ENCODE peak calls at places on chromosomes 5 and 9, in ten cellular contexts. Z, X, L, R, Y, V, O, H, T and J are unnamed samples.

GRCh38 chr9:91342575-91342974 is 19.1 kb downstream of the AUH start:
- DNase-seq in Z (no peak), X (no peak), L (no peak), R (no peak), Y (no peak), V (no peak), O (no peak), H (no peak), T (no peak), J (no peak)

GRCh38 chr9:136438548-136438908 is 1.1 kb downstream of the INPP5E start:
- DNase-seq in Z (no peak), X (no peak), L (no peak), R (no peak), Y (no peak), V (no peak), O (peak; percentile 7), H (no peak), T (no peak), J (no peak)

GRCh38 chr9:71025728-71026127 is 95.7 kb downstream of the TRPM3 start:
- DNase-seq in Z (no peak), X (no peak), L (no peak), R (no peak), Y (no peak), V (no peak), O (no peak), H (no peak), T (no peak), J (no peak)

GRCh38 chr5:7927466-7928375 is 58.8 kb downstream of the MTRR start:
- DNase-seq in Z (no peak), X (no peak), L (no peak), R (no peak), Y (no peak), V (no peak), O (peak; percentile 64), H (no peak), T (no peak), J (no peak)

GRCh38 chr5:171757853-171758535 is 27.6 kb upstream of the SMIM23 start:
- DNase-seq in Z (no peak), X (no peak), L (no peak), R (no peak), Y (no peak), V (no peak), O (peak; percentile 99), H (no peak), T (no peak), J (no peak)

GRCh38 chr9:136086213-136086881 is 8.7 kb downstream of the NACC2 start:
- DNase-seq in Z (no peak), X (no peak), L (no peak), R (no peak), Y (peak; percentile 23), V (no peak), O (no peak), H (no peak), T (peak; percentile 57), J (no peak)

GRCh38 chr5:94039101-94039500 is 297.7 kb upstream of the POU5F2 start:
- DNase-seq in Z (no peak), X (no peak), L (no peak), R (no peak), Y (no peak), V (no peak), O (no peak), H (no peak), T (no peak), J (no peak)

GRCh38 chr5:133882801-133883200 is 85.6 kb downstream of the C5orf15 start:
- DNase-seq in Z (no peak), X (no peak), L (no peak), R (no peak), Y (no peak), V (no peak), O (no peak), H (no peak), T (no peak), J (no peak)

GRCh38 chr5:169547508-169547907 is 36.1 kb upstream of the SPDL1 start:
- DNase-seq in Z (no peak), X (no peak), L (no peak), R (no peak), Y (no peak), V (no peak), O (peak; percentile 7), H (no peak), T (no peak), J (no peak)

GRCh38 chr5:34848230-34848629 is 9.3 kb downstream of the TTC23L start:
- DNase-seq in Z (no peak), X (no peak), L (no peak), R (no peak), Y (no peak), V (no peak), O (no peak), H (no peak), T (no peak), J (no peak)

GRCh38 chr9:4548796-4549725 is 58.8 kb downstream of the SLC1A1 start:
- DNase-seq in Z (no peak), X (no peak), L (no peak), R (no peak), Y (no peak), V (no peak), O (no peak), H (no peak), T (no peak), J (no peak)

GRCh38 chr9:121156263-121156731 is 45.4 kb downstream of the RAB14 start:
- DNase-seq in Z (no peak), X (no peak), L (peak; percentile 25), R (no peak), Y (no peak), V (no peak), O (peak; percentile 90), H (no peak), T (no peak), J (no peak)

GRCh38 chr9:71446499-71447411 is 321.6 kb downstream of the CEMIP2 start:
- DNase-seq in Z (no peak), X (no peak), L (no peak), R (no peak), Y (no peak), V (no peak), O (peak; percentile 46), H (no peak), T (peak; percentile 61), J (no peak)

GRCh38 chr5:138659561-138659960 is 84.4 kb upstream of the HSPA9 start:
- DNase-seq in Z (no peak), X (no peak), L (no peak), R (no peak), Y (no peak), V (no peak), O (no peak), H (peak; percentile 52), T (peak; percentile 12), J (no peak)

GRCh38 chr5:123033157-123033671 is 3.3 kb downstream of the PPIC start:
- DNase-seq in Z (no peak), X (no peak), L (no peak), R (no peak), Y (no peak), V (no peak), O (no peak), H (no peak), T (no peak), J (no peak)

GRCh38 chr5:91357012-91357634 is 26.0 kb downstream of the ARRDC3 start:
- DNase-seq in Z (peak; percentile 19), X (no peak), L (no peak), R (no peak), Y (peak; percentile 61), V (peak; percentile 55), O (no peak), H (no peak), T (peak; percentile 80), J (no peak)

GRCh38 chr9:16028516-16028915 is 475.7 kb downstream of the CCDC171 start:
- DNase-seq in Z (no peak), X (no peak), L (no peak), R (no peak), Y (no peak), V (no peak), O (peak; percentile 44), H (no peak), T (no peak), J (no peak)

GRCh38 chr9:28774433-28775029 is 1201.2 kb upstream of the C9orf72 start:
- DNase-seq in Z (no peak), X (no peak), L (no peak), R (no peak), Y (no peak), V (no peak), O (peak; percentile 0), H (no peak), T (no peak), J (no peak)

GRCh38 chr9:69317081-69317480 is 7.9 kb upstream of the ENTREP1 start:
- DNase-seq in Z (no peak), X (no peak), L (no peak), R (no peak), Y (no peak), V (no peak), O (no peak), H (no peak), T (no peak), J (no peak)

GRCh38 chr9:108961151-108961550 is 27.0 kb downstream of the ABITRAM start:
- DNase-seq in Z (no peak), X (no peak), L (no peak), R (no peak), Y (no peak), V (no peak), O (no peak), H (no peak), T (no peak), J (no peak)

GRCh38 chr5:150001660-150002493 is 1.3 kb downstream of the HMGXB3 start:
- DNase-seq in Z (no peak), X (peak; percentile 44), L (peak; percentile 27), R (no peak), Y (peak; percentile 57), V (no peak), O (peak; percentile 75), H (no peak), T (no peak), J (no peak)

GRCh38 chr5:154653764-154654483 is 101.3 kb upstream of the LARP1 start:
- DNase-seq in Z (no peak), X (no peak), L (no peak), R (no peak), Y (no peak), V (no peak), O (no peak), H (no peak), T (no peak), J (no peak)
- TF ChIP-seq POLR2A in Z (no peak), X (no peak), L (no peak), R (no peak), Y (no peak), V (no peak), O (no peak), H (no peak), T (no peak), J (no peak)

GRCh38 chr5:14257995-14258403 is 114.9 kb downstream of the TRIO start:
- DNase-seq in Z (no peak), X (no peak), L (no peak), R (no peak), Y (no peak), V (no peak), O (no peak), H (no peak), T (no peak), J (no peak)
- H3K4me3 ChIP-seq in Z (no peak overlapping the region), X (no peak overlapping the region), L (no peak overlapping the region), R (no peak overlapping the region), Y (no peak overlapping the region), V (no peak overlapping the region), O (no peak overlapping the region), H (no peak overlapping the region), T (no peak overlapping the region), J (no peak overlapping the region)

GRCh38 chr9:129822825-129823162 is 1.1 kb downstream of the TOR1A start:
- DNase-seq in Z (no peak), X (no peak), L (no peak), R (no peak), Y (peak; percentile 53), V (no peak), O (no peak), H (no peak), T (no peak), J (no peak)
- H3K27ac ChIP-seq in Z (no peak overlapping the region), X (peak overlapping the region; percentile 52), L (no peak overlapping the region), R (peak overlapping the region; percentile 88), Y (peak overlapping the region; percentile 86), V (peak overlapping the region; percentile 77), O (peak overlapping the region; percentile 67), H (peak overlapping the region; percentile 77), T (no peak overlapping the region), J (peak overlapping the region; percentile 84)

GRCh38 chr5:75236322-75237316 is at the start of gene ANKRD31:
- DNase-seq in Z (peak; percentile 39), X (peak; percentile 84), L (peak; percentile 82), R (peak; percentile 76), Y (peak; percentile 89), V (no peak), O (peak; percentile 66), H (peak; percentile 89), T (peak; percentile 91), J (peak; percentile 37)
- TF ChIP-seq POLR2A in Z (no peak), X (no peak), L (peak; percentile 41), R (peak; percentile 66), Y (no peak), V (no peak), O (peak; percentile 46), H (peak; percentile 46), T (peak; percentile 76), J (peak; percentile 58)